ENCODE peak calls at places on chromosomes 16 and 17, in five cellular contexts. T is HCT116, O is HepG2, G is H1, E is K562. M is an unnamed sample.

GRCh38 chr16:8866118-8866883 is 2.5 kb downstream of the CARHSP1 start:
- DNase-seq in E (no peak), G (peak), T (no peak), O (peak), M (no peak)

GRCh38 chr17:1873418-1873817 is 43.6 kb downstream of the RPA1 start:
- DNase-seq in T (no peak), G (no peak), E (no peak), O (no peak), M (no peak)

GRCh38 chr17:43984521-43984920 is 19.9 kb upstream of the NAGS start:
- DNase-seq in E (no peak), G (no peak), O (no peak), T (no peak), M (no peak)

GRCh38 chr16:86347090-86347489 is 163.2 kb upstream of the FOXF1 start:
- DNase-seq in T (no peak), E (no peak), G (no peak), O (no peak), M (no peak)

GRCh38 chr16:27237229-27238015 is 31.1 kb downstream of the NSMCE1 start:
- DNase-seq in E (no peak), G (no peak), T (no peak), O (no peak), M (no peak)

GRCh38 chr17:76376318-76377133 is 7.9 kb upstream of the SPHK1 start:
- DNase-seq in G (no peak), E (no peak), O (peak), T (no peak), M (no peak)

GRCh38 chr16:47643610-47644009 is 182.5 kb downstream of the PHKB start:
- DNase-seq in T (no peak), O (no peak), E (no peak), G (no peak), M (no peak)

GRCh38 chr16:56560447-56560846 is 4.4 kb upstream of the MT4 start:
- DNase-seq in T (no peak), G (no peak), E (no peak), O (no peak), M (no peak)

GRCh38 chr17:72376486-72377345 is 255.9 kb downstream of the SOX9 start:
- DNase-seq in T (no peak), G (no peak), E (no peak), O (no peak), M (no peak)

GRCh38 chr17:57624390-57624789 is 120.7 kb downstream of the CCDC182 start:
- DNase-seq in G (no peak), O (no peak), T (no peak), E (no peak), M (no peak)

GRCh38 chr17:74497471-74497870 is 31.0 kb downstream of the CD300A start:
- DNase-seq in E (no peak), T (no peak), O (no peak), G (no peak), M (no peak)

GRCh38 chr17:4490637-4491061 is 8.0 kb upstream of the SPNS2 start:
- DNase-seq in O (no peak), G (no peak), T (no peak), E (no peak), M (peak)

GRCh38 chr17:59748591-59748990 is 41.1 kb downstream of the VMP1 start:
- DNase-seq in G (no peak), O (no peak), T (no peak), E (no peak), M (no peak)

GRCh38 chr17:63546308-63547082 is 3.8 kb upstream of the DCAF7 start:
- DNase-seq in G (no peak), O (no peak), E (no peak), T (no peak), M (no peak)

GRCh38 chr16:63361032-63361624 is 1324.9 kb upstream of the CDH8 start:
- DNase-seq in G (no peak), E (peak), T (peak), O (peak), M (peak)

GRCh38 chr17:75096082-75096625 is 8.4 kb downstream of the SLC16A5 start:
- DNase-seq in E (peak), G (no peak), O (peak), T (peak), M (peak)

GRCh38 chr16:23504076-23504452 is 6.2 kb downstream of the GGA2 start:
- DNase-seq in G (no peak), O (no peak), E (no peak), T (no peak), M (no peak)

GRCh38 chr17:40318835-40319332 is 9.9 kb downstream of the RARA start:
- DNase-seq in T (no peak), O (no peak), E (peak), G (no peak), M (peak)

GRCh38 chr16:55835578-55835977 is 2.7 kb upstream of the CES1 start:
- DNase-seq in T (no peak), G (no peak), O (peak), E (no peak), M (no peak)

GRCh38 chr17:79716183-79716797 is 14.5 kb upstream of the ENPP7 start:
- DNase-seq in G (no peak), E (no peak), O (no peak), T (no peak), M (no peak)

GRCh38 chr17:40550608-40551007 is 14.7 kb downstream of the CCR7 start:
- DNase-seq in G (no peak), T (no peak), E (no peak), O (no peak), M (no peak)

GRCh38 chr17:32755045-32755805 is 121.7 kb downstream of the MYO1D start:
- DNase-seq in E (peak), O (peak), G (no peak), T (peak), M (peak)

GRCh38 chr17:82396601-82397435 is 21.3 kb upstream of the HEXD start:
- DNase-seq in O (no peak), E (no peak), G (no peak), T (no peak), M (peak)

GRCh38 chr16:87579691-87580090 is 22.6 kb upstream of the JPH3 start:
- DNase-seq in E (no peak), O (no peak), T (no peak), G (no peak), M (no peak)

GRCh38 chr16:8863594-8864424 is 5.0 kb downstream of the CARHSP1 start:
- DNase-seq in E (peak), O (peak), G (no peak), T (no peak), M (peak)

GRCh38 chr17:1179635-1180433 is at the start of gene ABR:
- DNase-seq in G (no peak), E (peak), T (no peak), O (no peak), M (no peak)

GRCh38 chr16:23934610-23935009 is 98.8 kb downstream of the PRKCB start:
- DNase-seq in T (no peak), G (no peak), O (no peak), E (no peak), M (no peak)

GRCh38 chr17:3318336-3318735 is 20.2 kb upstream of the OR3A1 start:
- DNase-seq in T (no peak), E (no peak), G (no peak), O (no peak), M (no peak)

GRCh38 chr17:8076502-8077266 is 10.8 kb downstream of the ALOX12B start:
- DNase-seq in O (no peak), T (no peak), E (no peak), G (no peak), M (no peak)

GRCh38 chr17:38320482-38320881 is 23.3 kb downstream of the GPR179 start:
- DNase-seq in E (no peak), T (no peak), G (no peak), O (no peak), M (peak)

GRCh38 chr16:70470927-70471341 is 16.5 kb downstream of the FCSK start:
- DNase-seq in G (no peak), E (peak), O (peak), T (no peak), M (peak)

GRCh38 chr17:82754297-82755208 is 2.7 kb downstream of the TBCD start:
- DNase-seq in E (peak), O (no peak), T (peak), G (peak), M (peak)

GRCh38 chr17:47352848-47353247 is 29.1 kb downstream of the EFCAB13 start:
- DNase-seq in E (no peak), O (no peak), T (no peak), G (no peak), M (no peak)

GRCh38 chr16:56847173-56847948 is 17.6 kb upstream of the SLC12A3 start:
- DNase-seq in T (no peak), E (no peak), G (no peak), O (no peak), M (no peak)

GRCh38 chr17:79391808-79392233 is 219.0 kb downstream of the RBFOX3 start:
- DNase-seq in T (peak), G (peak), O (peak), E (peak), M (peak)

GRCh38 chr16:85717393-85718152 is 28.8 kb upstream of the GINS2 start:
- DNase-seq in E (peak), G (no peak), O (peak), T (peak), M (peak)

GRCh38 chr16:4882633-4883285 is 35.5 kb downstream of the UBN1 start:
- DNase-seq in E (no peak), T (peak), O (no peak), G (no peak), M (peak)
- TF ChIP-seq JUND in E (no peak), T (peak), O (no peak), G (no peak), M (no peak)

DNA sequence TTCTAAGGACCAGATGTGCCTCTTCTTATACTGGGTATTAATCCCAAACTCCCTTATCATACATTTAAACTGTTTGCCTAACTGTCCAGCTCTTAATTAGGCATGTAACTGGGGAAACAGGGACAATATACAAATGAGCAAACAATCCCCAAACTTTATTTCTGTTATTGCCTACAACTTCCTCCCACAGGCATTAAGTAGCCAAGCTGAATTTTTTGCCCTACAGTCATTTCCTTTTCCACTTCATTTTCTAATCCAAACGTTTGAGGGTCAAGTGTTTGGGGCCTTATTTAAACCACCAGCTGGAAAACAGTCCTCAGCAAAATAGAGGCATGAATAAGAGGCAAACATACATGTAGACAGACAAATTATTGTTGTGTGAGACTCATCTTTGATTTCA is 77.4 kb upstream of the CCL2 start:
- DNase-seq in T (no peak), E (no peak), G (no peak), O (no peak), M (no peak)
- TF ChIP-seq JUND in T (no peak), E (no peak), G (no peak), O (no peak), M (no peak)

GRCh38 chr16:49637933-49638695 is 217.8 kb downstream of the ZNF423 start:
- DNase-seq in T (no peak), E (no peak), O (no peak), G (no peak), M (no peak)

GRCh38 chr16:49638696-49639629 is 216.9 kb downstream of the ZNF423 start:
- DNase-seq in G (no peak), O (no peak), E (no peak), T (no peak), M (no peak)

GRCh38 chr16:49636608-49637007 is 219.3 kb downstream of the ZNF423 start:
- DNase-seq in O (no peak), E (no peak), G (no peak), T (no peak), M (no peak)

GRCh38 chr16:49635591-49636581 is 220.0 kb downstream of the ZNF423 start:
- DNase-seq in G (no peak), E (no peak), T (no peak), O (no peak), M (no peak)

DNA sequence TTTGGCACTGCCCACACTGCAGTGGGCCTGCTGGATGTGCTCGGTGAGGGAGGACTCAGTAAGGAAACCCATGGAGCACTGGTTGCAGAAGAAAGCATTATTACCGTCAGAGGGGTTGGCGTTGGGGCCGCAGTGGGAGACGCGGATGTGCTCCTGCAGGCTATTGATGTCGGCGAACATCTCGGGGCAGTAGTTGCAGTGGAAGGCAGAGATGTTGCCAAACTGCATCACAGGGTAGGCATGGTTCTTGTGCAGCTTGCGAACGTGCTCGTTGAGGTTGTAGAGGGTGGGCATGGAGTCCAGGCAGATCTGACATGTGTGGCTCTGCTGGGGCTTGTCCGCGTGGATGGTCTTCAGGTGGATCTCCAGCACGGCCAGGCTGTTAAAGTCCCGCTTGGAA is 218.4 kb downstream of the ZNF423 start:
- DNase-seq in G (no peak), E (no peak), T (no peak), O (no peak), M (no peak)
- TF ChIP-seq JUND in G (no peak), E (no peak), T (no peak), O (no peak), M (no peak)

DNA sequence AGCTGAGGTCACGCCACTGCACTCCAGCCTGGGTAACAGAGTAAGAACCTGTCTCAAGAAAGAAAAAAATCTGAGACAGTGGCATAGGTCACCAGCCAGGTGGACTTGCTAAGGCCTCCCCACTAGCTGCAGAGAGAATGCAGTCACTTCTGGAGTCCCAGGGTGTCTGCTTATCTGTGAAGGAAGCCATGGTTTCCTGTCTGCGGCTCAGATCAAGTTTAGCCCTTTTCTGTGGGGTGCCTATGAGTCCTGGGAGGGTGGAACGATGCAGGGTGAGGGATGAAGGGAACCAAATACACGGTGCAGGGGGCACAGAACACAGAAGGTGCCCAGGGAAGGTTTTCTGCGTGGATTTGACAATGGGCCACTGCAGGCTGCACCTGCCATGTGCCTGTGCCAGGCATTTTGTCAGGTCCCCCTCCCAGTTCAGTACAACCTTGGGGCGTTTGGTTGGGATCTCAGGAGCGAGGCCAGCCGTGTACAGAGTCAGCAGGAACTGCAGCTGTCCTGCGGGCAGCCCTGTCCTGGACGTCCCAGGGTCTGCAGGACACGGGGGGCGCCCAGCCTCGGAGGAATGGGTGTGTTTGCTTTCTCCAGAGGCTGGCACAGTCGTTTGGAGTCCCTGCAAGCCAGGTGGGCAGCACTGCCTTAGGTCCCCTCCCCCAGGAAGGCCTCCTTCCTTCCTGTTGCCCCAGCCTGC is 41.8 kb downstream of the RAB11FIP4 start:
- DNase-seq in O (no peak), E (no peak), G (no peak), T (no peak), M (no peak)
- TF ChIP-seq JUND in O (no peak), E (no peak), G (no peak), T (no peak), M (no peak)

DNA sequence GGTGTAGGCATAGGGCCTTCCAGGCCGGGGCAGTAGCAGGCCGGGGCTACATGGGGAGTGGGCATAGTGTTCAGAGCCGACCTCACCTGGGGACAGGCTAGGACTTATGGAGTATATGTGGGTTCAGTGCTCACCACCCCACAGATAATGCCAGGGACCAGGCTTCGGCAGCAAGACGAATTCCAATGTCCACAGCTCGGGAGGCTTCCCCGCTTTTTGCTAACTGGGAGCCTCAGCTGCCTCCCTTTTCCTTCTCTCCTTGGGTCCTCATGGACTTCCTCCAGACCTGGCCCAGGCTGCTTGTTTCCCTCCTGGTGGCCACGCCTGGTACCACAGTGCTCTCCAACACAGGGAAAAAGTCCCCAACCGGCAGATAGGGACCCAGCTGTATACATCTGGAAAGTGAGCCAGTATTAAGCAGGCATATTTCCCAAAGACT is 20.1 kb upstream of the SLC46A1 start:
- DNase-seq in E (peak), T (no peak), G (no peak), O (peak), M (no peak)
- TF ChIP-seq JUND in E (no peak), T (no peak), G (no peak), O (no peak), M (no peak)

GRCh38 chr16:54073356-54073755 is 213.2 kb downstream of the IRX3 start:
- DNase-seq in T (no peak), E (no peak), O (no peak), G (no peak), M (peak)

GRCh38 chr16:54071516-54071915 is 215.1 kb downstream of the IRX3 start:
- DNase-seq in G (no peak), E (no peak), O (no peak), T (no peak), M (no peak)

GRCh38 chr16:54069601-54070239 is 216.9 kb downstream of the IRX3 start:
- DNase-seq in O (no peak), T (no peak), E (no peak), G (no peak), M (no peak)

GRCh38 chr16:54070944-54071343 is 215.6 kb downstream of the IRX3 start:
- DNase-seq in E (no peak), G (no peak), O (no peak), T (no peak), M (no peak)

DNA sequence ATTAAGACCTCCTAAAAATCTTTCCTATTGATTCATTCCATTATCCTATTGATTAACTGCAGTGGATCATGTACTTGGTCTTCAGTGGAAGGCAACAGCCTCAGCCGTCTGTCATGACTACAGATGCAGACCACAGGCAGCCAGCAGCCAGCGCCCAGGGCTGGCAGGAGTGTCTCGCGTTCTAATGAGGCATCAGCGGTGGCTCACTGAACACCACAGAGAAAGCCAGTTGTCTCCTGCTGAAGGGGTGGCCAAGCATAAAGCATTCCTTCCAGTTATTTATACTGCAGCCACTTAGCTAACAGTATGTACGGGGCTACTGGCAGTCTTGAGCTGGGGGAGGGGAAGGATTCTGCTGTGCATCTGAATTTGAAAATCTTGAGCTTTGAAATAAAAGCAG is 214.3 kb downstream of the IRX3 start:
- DNase-seq in T (no peak), O (no peak), E (no peak), G (no peak), M (no peak)
- TF ChIP-seq JUND in T (no peak), O (no peak), E (no peak), G (no peak), M (no peak)

GRCh38 chr16:51877686-51878085 is 669.3 kb downstream of the TOX3 start:
- DNase-seq in T (no peak), O (no peak), G (no peak), E (no peak), M (no peak)

GRCh38 chr16:51872536-51872935 is 674.4 kb downstream of the TOX3 start:
- DNase-seq in T (no peak), E (no peak), O (no peak), G (no peak), M (no peak)

GRCh38 chr16:51875834-51876725 is 670.9 kb downstream of the TOX3 start:
- DNase-seq in E (no peak), G (no peak), T (no peak), O (no peak), M (no peak)

GRCh38 chr16:51880776-51881175 is 666.2 kb downstream of the TOX3 start:
- DNase-seq in O (no peak), T (no peak), E (no peak), G (no peak), M (no peak)

GRCh38 chr16:51876934-51877333 is 670.0 kb downstream of the TOX3 start:
- DNase-seq in O (no peak), T (no peak), E (no peak), G (no peak), M (no peak)
- TF ChIP-seq JUND in O (no peak), T (no peak), E (no peak), G (no peak), M (no peak)